ENCODE peak calls at places on chromosomes 12 and 14, in four cellular contexts. I, A, J and X are unnamed samples.
A peak's percentile ranks its signal among the peaks of the same experiment; 100 is the strongest.

GRCh38 chr12:18723752-18724151 is 14.1 kb downstream of the PLCZ1 start:
- DNase-seq in I (peak; percentile 71), J (no peak), A (no peak), X (no peak)

GRCh38 chr14:64766430-64767151 is 62.4 kb downstream of the PLEKHG3 start:
- DNase-seq in J (no peak), I (no peak), A (no peak), X (no peak)

GRCh38 chr12:120983759-120984158 is 5.4 kb downstream of the HNF1A start:
- DNase-seq in A (no peak), I (no peak), J (no peak), X (no peak)

GRCh38 chr12:109900752-109901580 is 892 bp downstream of the TCHP start:
- DNase-seq in J (peak; percentile 60), I (no peak), A (no peak), X (no peak)

GRCh38 chr14:99426265-99426664 is 54.4 kb downstream of the SETD3 start:
- DNase-seq in A (no peak), I (no peak), J (no peak), X (no peak)

GRCh38 chr14:76918176-76918750 is 92.1 kb downstream of the LRRC74A start:
- DNase-seq in J (no peak), I (peak; percentile 84), A (peak; percentile 76), X (no peak)

GRCh38 chr12:105253882-105254513 is 18.0 kb upstream of the APPL2 start:
- DNase-seq in A (no peak), I (no peak), J (no peak), X (no peak)

GRCh38 chr12:112401903-112402498 is 7.4 kb downstream of the RPL6 start:
- DNase-seq in A (no peak), J (no peak), I (no peak), X (no peak)

GRCh38 chr14:34693228-34693939 is 21.0 kb downstream of the CFL2 start:
- DNase-seq in A (peak; percentile 69), I (no peak), J (no peak), X (no peak)

GRCh38 chr14:101830271-101830670 is 68.8 kb downstream of the PPP2R5C start:
- DNase-seq in I (no peak), A (no peak), J (no peak), X (no peak)

GRCh38 chr12:132285991-132286681 is 43.3 kb downstream of the GALNT9 start:
- DNase-seq in I (peak; percentile 3), A (peak; percentile 77), J (no peak), X (peak; percentile 47)

DNA sequence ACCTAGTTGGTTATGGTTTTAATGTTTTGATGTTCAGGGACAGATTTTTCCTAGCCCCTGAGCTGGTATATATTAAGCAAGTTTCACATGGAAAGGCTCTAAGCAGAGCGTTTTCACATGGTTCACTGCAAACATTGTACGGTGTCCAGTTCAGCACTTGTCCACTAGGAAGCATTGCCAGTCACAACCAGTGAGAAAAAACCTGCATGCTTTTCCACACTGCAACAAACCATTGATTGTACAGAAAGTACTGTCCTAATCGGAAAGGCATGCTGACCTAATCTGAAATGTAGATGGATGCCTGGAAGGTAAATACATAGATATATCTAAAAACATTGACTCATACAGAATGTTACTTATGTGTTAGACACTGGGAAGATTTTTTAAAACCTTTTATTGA is 25.0 kb upstream of the NPAS3 start:
- DNase-seq in J (no peak), I (no peak), A (no peak), X (no peak)
- TF ChIP-seq CTCF in J (no peak), I (peak; percentile 11), A (no peak), X (no peak)

GRCh38 chr12:83389237-83389996 is 702.7 kb downstream of the TMTC2 start:
- DNase-seq in I (no peak), J (no peak), A (peak; percentile 60), X (no peak)
- TF ChIP-seq CTCF in I (no peak), J (peak; percentile 32), A (no peak), X (no peak)

DNA sequence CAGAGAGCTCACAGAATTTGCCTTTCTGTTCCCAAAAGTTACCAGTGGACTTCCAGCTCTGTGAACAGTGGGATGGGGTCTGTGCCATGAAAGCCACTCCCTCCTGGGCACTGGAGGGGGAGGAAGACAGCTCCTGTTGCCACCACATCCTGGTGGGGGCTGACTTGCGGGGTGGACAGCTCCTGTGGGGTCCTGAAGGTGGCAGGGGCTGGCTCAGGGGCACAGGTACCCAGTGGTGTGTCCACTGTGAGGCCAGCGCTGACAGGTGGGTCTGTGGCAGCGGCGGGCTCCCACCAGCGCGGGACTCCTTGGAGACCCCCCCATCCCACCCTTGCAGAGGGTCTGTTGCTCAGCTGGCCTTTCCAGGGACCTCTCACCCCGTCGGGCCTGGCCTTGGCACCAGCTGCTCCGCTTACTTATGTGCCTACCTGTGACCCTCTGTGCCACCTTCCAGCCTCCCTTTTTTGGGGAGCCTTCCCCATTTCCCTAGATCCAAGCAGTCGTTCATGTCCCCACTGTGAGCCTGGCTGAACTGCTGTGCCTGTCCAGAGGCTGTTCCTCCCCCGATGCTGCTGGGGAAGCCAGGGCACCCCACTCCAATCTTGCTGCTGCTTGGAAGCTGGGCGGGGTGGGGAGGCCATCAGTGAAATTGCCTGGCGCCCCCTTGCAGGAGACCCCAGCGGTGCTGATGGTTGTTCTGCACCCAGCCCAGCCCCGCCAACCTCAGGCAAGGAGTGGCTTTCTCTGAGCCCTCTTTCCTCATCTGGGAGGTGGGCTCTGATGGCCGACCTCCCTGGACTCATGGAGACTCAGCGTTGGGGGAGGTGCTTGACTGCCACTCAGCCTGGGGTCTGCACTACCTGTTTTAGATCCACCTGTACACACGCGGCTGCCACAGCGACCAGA is 2.2 kb downstream of the TEDC1 start:
- DNase-seq in J (no peak), I (no peak), A (peak; percentile 63), X (no peak)
- TF ChIP-seq CTCF in J (no peak), I (no peak), A (no peak), X (no peak)

GRCh38 chr12:99389751-99390150 is 257.8 kb upstream of the GARIN6 start:
- DNase-seq in A (no peak), I (no peak), J (no peak), X (no peak)

GRCh38 chr12:99387661-99388060 is 259.9 kb upstream of the GARIN6 start:
- DNase-seq in J (no peak), I (no peak), A (no peak), X (no peak)

GRCh38 chr12:99393763-99394162 is 253.8 kb upstream of the GARIN6 start:
- DNase-seq in I (no peak), J (no peak), A (no peak), X (no peak)

GRCh38 chr12:99392091-99392850 is 255.3 kb upstream of the GARIN6 start:
- DNase-seq in J (no peak), I (no peak), A (no peak), X (no peak)

GRCh38 chr12:99390707-99391106 is 256.8 kb upstream of the GARIN6 start:
- DNase-seq in A (no peak), J (no peak), I (no peak), X (no peak)
- TF ChIP-seq CTCF in A (no peak), J (peak; percentile 61), I (no peak), X (no peak)